ENCODE peak calls at places on chromosomes 2 and 18, in ten cellular contexts. Z, Q, H, J, N, D, F, L, C and B are unnamed samples.

GRCh38 chr18:63444567-63444966 is 22.3 kb upstream of the VPS4B start:
- DNase-seq in N (no peak), H (no peak), Q (peak), J (no peak), C (no peak), F (peak), Z (no peak), L (no peak), D (no peak), B (peak)

GRCh38 chr2:226031962-226032441 is 632.5 kb downstream of the NYAP2 start:
- DNase-seq in D (no peak), Q (peak), F (no peak), L (no peak), N (no peak), H (no peak), J (no peak), C (no peak), Z (no peak), B (no peak)

GRCh38 chr2:72745679-72746368 is 80.0 kb downstream of the EXOC6B start:
- DNase-seq in D (no peak), L (no peak), Q (peak), H (no peak), F (peak), J (no peak), C (no peak), N (peak), Z (peak), B (no peak)

GRCh38 chr2:45128580-45128997 is 119.3 kb upstream of the SIX2 start:
- DNase-seq in Q (peak), J (no peak), N (no peak), L (no peak), C (no peak), D (no peak), Z (no peak), F (peak), H (peak), B (no peak)

GRCh38 chr18:62399306-62399705 is 74.2 kb downstream of the TNFRSF11A start:
- DNase-seq in H (no peak), Z (no peak), F (no peak), J (no peak), C (no peak), D (no peak), Q (no peak), L (no peak), N (no peak), B (no peak)

GRCh38 chr2:54634012-54634411 is 89.5 kb upstream of the EML6 start:
- DNase-seq in H (no peak), N (no peak), Q (no peak), L (no peak), F (no peak), Z (no peak), J (no peak), D (no peak), C (no peak), B (no peak)

GRCh38 chr18:63159590-63159989 is 160.0 kb downstream of the BCL2 start:
- DNase-seq in H (no peak), Z (peak), J (no peak), F (no peak), C (no peak), N (no peak), Q (no peak), L (no peak), D (no peak), B (no peak)

GRCh38 chr2:195486987-195487644 is 169.9 kb upstream of the SLC39A10 start:
- DNase-seq in L (no peak), Z (peak), Q (peak), D (no peak), F (no peak), J (no peak), C (no peak), H (no peak), N (no peak), B (no peak)

GRCh38 chr2:236168110-236169067 is at the start of gene GBX2:
- DNase-seq in D (no peak), N (no peak), Q (no peak), J (no peak), L (peak), H (no peak), F (no peak), Z (no peak), C (no peak), B (peak)

GRCh38 chr2:189013047-189013446 is 38.9 kb downstream of the COL3A1 start:
- DNase-seq in D (no peak), H (no peak), C (no peak), L (no peak), N (no peak), Z (no peak), Q (peak), F (no peak), J (no peak), B (no peak)

GRCh38 chr2:28976584-28976983 is 4.5 kb upstream of the TOGARAM2 start:
- DNase-seq in H (no peak), Q (peak), J (no peak), N (no peak), F (no peak), L (no peak), Z (no peak), C (peak), D (no peak), B (no peak)

GRCh38 chr2:191213333-191213732 is 31.9 kb upstream of the MYO1B start:
- DNase-seq in Q (no peak), J (no peak), H (no peak), L (no peak), N (no peak), D (no peak), F (no peak), C (no peak), Z (no peak), B (no peak)

GRCh38 chr2:19365126-19365525 is 6.7 kb upstream of the OSR1 start:
- DNase-seq in J (no peak), L (no peak), C (no peak), Q (no peak), D (no peak), Z (no peak), F (no peak), H (no peak), N (no peak), B (no peak)

GRCh38 chr2:173555833-173556232 is 201.2 kb downstream of the CDCA7 start:
- DNase-seq in F (no peak), Q (peak), L (no peak), C (no peak), D (no peak), Z (peak), H (no peak), J (no peak), N (no peak), B (no peak)

GRCh38 chr2:178059111-178059510 is 13.5 kb downstream of the PDE11A start:
- DNase-seq in H (no peak), F (no peak), C (no peak), Q (no peak), L (no peak), J (no peak), N (no peak), D (no peak), Z (no peak), B (no peak)

GRCh38 chr2:88024509-88024908 is 8.2 kb upstream of the RNU2-63P start:
- DNase-seq in L (no peak), H (no peak), J (no peak), N (no peak), Z (no peak), D (peak), C (no peak), F (no peak), Q (no peak), B (no peak)

GRCh38 chr18:62637807-62638687 is 77.3 kb upstream of the PHLPP1 start:
- DNase-seq in C (no peak), F (no peak), L (no peak), Z (peak), D (peak), Q (no peak), N (no peak), J (no peak), H (no peak), B (no peak)

GRCh38 chr2:226869371-226869770 is 33.5 kb downstream of the RHBDD1 start:
- DNase-seq in C (no peak), F (peak), N (peak), J (no peak), D (no peak), Z (no peak), Q (no peak), L (no peak), H (no peak), B (no peak)

GRCh38 chr2:205650931-205651330 is 31.4 kb upstream of the NRP2 start:
- DNase-seq in H (no peak), L (no peak), D (no peak), J (no peak), N (no peak), F (no peak), Q (no peak), Z (no peak), C (no peak), B (no peak)

GRCh38 chr2:239371726-239372686 is 28.8 kb downstream of the HDAC4 start:
- DNase-seq in F (no peak), L (peak), Z (no peak), C (peak), J (peak), Q (no peak), D (no peak), N (no peak), H (no peak), B (no peak)

GRCh38 chr2:238113611-238114010 is 13.5 kb downstream of the ESPNL start:
- DNase-seq in Q (no peak), H (no peak), J (no peak), F (no peak), Z (no peak), D (no peak), L (peak), C (peak), N (no peak), B (no peak)

GRCh38 chr18:58263055-58263732 is 219.2 kb downstream of the NEDD4L start:
- DNase-seq in C (no peak), L (no peak), N (peak), J (no peak), Z (no peak), F (no peak), Q (no peak), H (no peak), D (no peak), B (no peak)

GRCh38 chr2:181678033-181678586 is 2.2 kb downstream of the NEUROD1 start:
- DNase-seq in F (peak), Z (no peak), N (peak), Q (peak), H (peak), D (no peak), C (peak), J (peak), L (peak), B (peak)

GRCh38 chr2:37571571-37572136 is 99.8 kb downstream of the CDC42EP3 start:
- DNase-seq in N (no peak), Q (no peak), J (no peak), D (no peak), L (no peak), F (no peak), Z (no peak), C (no peak), H (no peak), B (no peak)
- H3K4me3 ChIP-seq in N (no peak), Q (no peak), J (no peak), D (no peak), L (no peak), F (no peak), Z (no peak), C (no peak), H (no peak), B (no peak)

GRCh38 chr2:202172439-202173191 is 65.8 kb downstream of the SUMO1 start:
- DNase-seq in D (no peak), H (no peak), Q (peak), Z (peak), C (no peak), L (no peak), F (no peak), J (no peak), N (no peak), B (no peak)

GRCh38 chr2:202169131-202169530 is 69.3 kb downstream of the SUMO1 start:
- DNase-seq in L (no peak), H (no peak), Z (no peak), D (no peak), F (no peak), C (no peak), N (no peak), Q (no peak), J (no peak), B (no peak)

GRCh38 chr2:202165945-202166344 is 72.5 kb downstream of the SUMO1 start:
- DNase-seq in Z (no peak), F (no peak), N (no peak), Q (peak), C (no peak), H (no peak), D (no peak), J (no peak), L (no peak), B (no peak)

GRCh38 chr2:202169826-202170424 is 68.5 kb downstream of the SUMO1 start:
- DNase-seq in C (no peak), L (no peak), N (no peak), Z (no peak), J (no peak), Q (no peak), H (no peak), D (no peak), F (no peak), B (no peak)

DNA sequence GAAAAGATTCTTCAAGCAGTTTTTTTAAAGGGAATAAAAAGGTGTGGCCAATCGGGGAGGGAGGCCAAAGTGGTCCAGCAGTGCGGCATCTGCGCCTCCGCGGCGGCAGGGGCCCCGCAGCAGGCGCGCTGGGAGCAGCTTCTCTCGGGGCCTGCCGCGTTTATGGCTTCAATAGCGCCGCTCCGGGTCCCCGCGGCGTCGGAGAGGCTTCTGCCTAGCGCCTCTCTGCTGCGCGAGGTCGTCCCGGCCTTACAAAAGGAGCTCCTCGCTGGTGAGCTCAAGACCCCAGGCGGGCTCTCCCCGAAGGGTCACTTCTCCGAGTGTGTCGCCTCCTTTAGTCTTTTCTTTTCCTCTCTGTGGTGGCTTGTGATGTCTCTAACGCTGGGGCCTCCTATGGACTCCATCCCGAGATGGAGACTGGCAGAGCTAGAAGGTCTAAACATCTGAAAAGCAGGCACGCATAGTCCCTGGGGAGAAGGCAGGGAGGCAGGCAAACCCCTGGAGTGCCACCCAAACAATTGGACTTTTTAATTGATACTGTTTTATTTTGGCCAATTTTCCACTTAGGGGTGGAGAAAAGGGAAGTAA is 67.1 kb downstream of the SUMO1 start:
- DNase-seq in C (no peak), D (no peak), N (no peak), Q (no peak), H (no peak), J (no peak), L (no peak), F (no peak), Z (no peak), B (no peak)
- TF ChIP-seq CTCF in C (no peak), D (no peak), N (no peak), Q (no peak), H (no peak), J (no peak), L (no peak), F (no peak), Z (no peak), B (no peak)

DNA sequence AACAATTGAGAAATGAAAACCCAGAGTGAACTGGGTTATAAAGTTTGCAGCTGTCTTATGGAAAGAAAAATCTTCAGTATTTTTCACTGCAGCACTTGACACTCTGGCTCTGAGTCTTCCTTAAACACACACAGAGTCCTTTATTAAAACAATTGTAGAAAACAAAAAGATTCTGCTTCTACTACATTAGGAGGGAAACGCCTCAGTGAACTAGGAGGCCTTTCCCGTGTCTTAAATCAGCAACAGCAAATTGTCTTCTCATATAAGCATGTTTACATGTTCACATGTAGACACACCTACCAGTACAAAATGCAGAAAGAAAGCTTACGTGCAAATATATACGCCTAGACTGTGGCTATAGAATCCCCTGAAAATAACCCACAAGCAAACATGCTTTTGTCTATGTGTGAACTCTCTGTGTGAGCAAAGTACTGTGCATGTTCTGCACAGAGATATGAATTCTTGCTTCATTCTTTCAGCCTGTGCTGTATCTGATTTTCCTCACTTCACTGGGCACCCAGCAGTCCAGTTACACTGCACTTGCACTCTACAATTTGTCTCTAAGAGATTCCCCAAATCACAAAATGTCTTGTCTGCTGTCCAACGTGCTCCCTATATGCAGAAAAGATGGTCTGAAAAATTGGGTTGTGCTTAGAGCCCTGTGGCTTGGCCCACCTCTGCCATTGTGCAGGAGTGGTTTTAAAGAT is 24.5 kb downstream of the ZEB2 start:
- DNase-seq in H (no peak), Q (peak), L (no peak), D (no peak), F (no peak), Z (no peak), C (no peak), J (no peak), N (no peak), B (no peak)
- H3K4me3 ChIP-seq in H (no peak), Q (no peak), L (no peak), D (no peak), F (no peak), Z (no peak), C (no peak), J (no peak), N (no peak), B (no peak)

GRCh38 chr2:39381653-39382052 is 55.4 kb downstream of the MAP4K3 start:
- DNase-seq in Q (no peak), F (no peak), N (no peak), H (no peak), Z (no peak), L (no peak), J (no peak), C (no peak), D (no peak), B (no peak)
- TF ChIP-seq CTCF in Q (no peak), F (no peak), N (no peak), H (no peak), Z (no peak), L (no peak), J (no peak), C (no peak), D (no peak), B (no peak)